ENCODE peak calls at places on chromosomes 2 and 18, in six cellular contexts. O is GM23248, M is stomach, A is colonic mucosa, B is neural progenitor cell, Q is body of pancreas. H is an unnamed sample. For H3K4me1, the result is how much of the 10 kb centered on the place peaks cover.

GRCh38 chr2:116952254-116952653 is 862.2 kb upstream of the DDX18 start:
- DNase-seq in O (no peak), M (no peak), A (peak), B (peak), Q (no peak), H (no peak)

GRCh38 chr18:9029131-9029530 is 73.4 kb upstream of the NDUFV2 start:
- DNase-seq in O (peak), M (no peak), A (no peak), B (no peak), Q (no peak), H (peak)

GRCh38 chr18:9965711-9966624 is 52.2 kb downstream of the VAPA start:
- DNase-seq in O (no peak), M (no peak), A (no peak), B (no peak), Q (no peak), H (no peak)

GRCh38 chr2:170377469-170378207 is 199.7 kb downstream of the MYO3B start:
- DNase-seq in O (peak), M (peak), A (peak), B (no peak), Q (no peak), H (no peak)

GRCh38 chr2:233303252-233303651 is 4.4 kb upstream of the SAG start:
- DNase-seq in O (no peak), M (no peak), A (no peak), B (no peak), Q (no peak), H (no peak)

GRCh38 chr18:79393626-79394401 is 1.9 kb upstream of the NFATC1 start:
- DNase-seq in O (peak), M (peak), A (peak), B (peak), Q (peak), H (peak)

GRCh38 chr2:118738524-118739308 is 108.7 kb downstream of the EN1 start:
- DNase-seq in O (peak), M (no peak), A (no peak), B (no peak), Q (peak), H (peak)

GRCh38 chr18:56563568-56563967 is 74.8 kb downstream of the TXNL1 start:
- DNase-seq in O (no peak), M (no peak), A (no peak), B (peak), Q (no peak), H (no peak)

GRCh38 chr18:43665239-43665788 is 388.0 kb upstream of the SYT4 start:
- DNase-seq in O (peak), M (no peak), A (no peak), B (no peak), Q (no peak), H (peak)

GRCh38 chr2:38030590-38031326 is 45.2 kb downstream of the CYP1B1 start:
- DNase-seq in O (no peak), M (no peak), A (no peak), B (no peak), Q (no peak), H (no peak)

GRCh38 chr2:240797500-240797895 is 22.5 kb downstream of the KIF1A start:
- DNase-seq in O (no peak), M (no peak), A (no peak), B (no peak), Q (no peak), H (no peak)

GRCh38 chr2:233074106-233074505 is 14.0 kb downstream of the INPP5D start:
- DNase-seq in O (no peak), M (peak), A (no peak), B (no peak), Q (no peak), H (no peak)

GRCh38 chr2:230869691-230870543 is 5.2 kb downstream of the ITM2C start:
- DNase-seq in O (no peak), M (peak), A (peak), B (no peak), Q (no peak), H (peak)
- H3K4me1 ChIP-seq in O (under half), M (half or more), A (half or more), B (half or more), Q (under half), H (under half)

DNA sequence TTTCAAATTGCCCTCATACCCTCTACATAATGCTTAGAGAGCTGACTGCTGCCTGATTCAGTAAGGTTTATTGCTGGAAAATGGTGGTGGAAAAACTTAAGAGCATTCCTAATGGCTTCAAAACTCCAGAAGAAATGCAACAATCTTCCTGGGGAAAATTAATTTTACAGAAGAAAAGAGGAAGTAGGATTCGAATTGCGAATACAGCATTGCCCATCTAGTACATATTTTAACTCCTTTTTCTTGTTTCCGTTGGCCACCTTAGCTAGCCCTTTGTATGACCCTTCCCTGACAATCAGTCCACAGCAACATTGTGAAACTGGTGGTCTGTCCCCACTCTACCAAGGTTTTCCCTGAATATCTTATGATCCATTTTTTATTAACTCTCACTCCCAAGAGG is 224.7 kb downstream of the MTX2 start:
- DNase-seq in O (no peak), M (no peak), A (no peak), B (no peak), Q (no peak), H (no peak)
- H3K4me3 ChIP-seq in O (no peak), M (no peak), A (no peak), B (no peak), Q (no peak), H (no peak)

DNA sequence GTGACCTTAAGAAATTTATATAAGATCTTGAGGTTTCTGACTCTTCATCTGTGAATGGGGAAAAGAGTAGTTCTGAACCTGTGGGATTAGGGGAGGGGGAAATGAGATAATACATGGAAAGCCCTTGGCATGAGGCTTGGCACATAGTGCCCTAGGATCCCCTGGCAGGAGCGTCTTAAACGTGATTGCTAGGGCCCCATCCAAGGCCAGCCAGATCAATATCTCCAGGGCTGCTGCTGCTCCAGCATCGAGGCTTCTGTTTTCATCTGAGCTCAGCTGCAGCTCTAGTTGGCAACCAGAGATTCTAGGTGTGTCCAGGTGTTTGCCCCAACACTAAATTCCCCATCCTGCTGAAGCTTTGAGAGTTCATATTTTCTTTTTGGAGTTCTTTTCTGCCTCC is 71.0 kb downstream of the IL1R2 start:
- DNase-seq in O (no peak), M (no peak), A (no peak), B (no peak), Q (no peak), H (no peak)
- H3K27ac ChIP-seq in O (peak), M (peak), A (peak), B (no peak), Q (peak), H (no peak)

DNA sequence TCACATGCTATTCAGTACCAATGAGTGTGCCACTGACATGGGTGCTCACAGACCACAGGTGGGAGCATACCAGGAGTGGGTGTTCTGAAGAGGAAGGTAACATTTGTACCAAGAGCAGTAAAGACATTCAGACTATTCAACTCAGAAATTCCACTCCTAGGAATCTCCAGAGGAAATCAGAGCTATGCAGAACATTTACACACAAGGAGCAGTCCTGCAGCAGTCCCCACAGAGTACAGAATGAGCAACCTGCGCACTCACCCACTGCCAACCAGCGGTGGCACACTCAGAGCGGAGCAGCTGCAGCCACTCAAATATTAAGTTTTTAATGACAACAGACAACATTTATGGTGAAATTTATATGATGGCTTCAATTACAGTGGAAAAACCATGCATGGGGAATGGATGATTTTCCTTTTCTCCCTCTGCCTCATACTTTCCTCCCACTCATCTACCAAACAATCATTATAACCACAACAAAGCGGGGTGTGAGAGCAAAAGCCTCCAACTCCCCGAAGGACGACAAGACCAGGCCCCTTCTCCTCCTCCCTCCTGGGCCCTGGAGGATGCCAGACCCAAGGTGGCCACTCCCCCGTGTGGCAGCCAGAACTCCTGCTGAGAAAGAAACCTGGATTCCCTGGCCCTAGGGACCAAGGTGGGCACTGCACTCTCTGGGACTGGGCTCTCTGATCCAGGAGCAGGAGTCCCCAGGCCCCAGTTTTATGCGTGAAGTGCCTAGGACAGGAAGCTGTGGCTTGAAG is 5.4 kb downstream of the HS6ST1 start:
- DNase-seq in O (peak), M (peak), A (peak), B (no peak), Q (peak), H (peak)
- H3K4me1 ChIP-seq in O (under half), M (half or more), A (under half), B (under half), Q (half or more), H (half or more)

GRCh38 chr2:186130678-186131511 is 355.2 kb upstream of the ZC3H15 start:
- DNase-seq in O (no peak), M (no peak), A (no peak), B (peak), Q (no peak), H (no peak)
- H3K4me3 ChIP-seq in O (no peak), M (no peak), A (no peak), B (no peak), Q (no peak), H (no peak)

DNA sequence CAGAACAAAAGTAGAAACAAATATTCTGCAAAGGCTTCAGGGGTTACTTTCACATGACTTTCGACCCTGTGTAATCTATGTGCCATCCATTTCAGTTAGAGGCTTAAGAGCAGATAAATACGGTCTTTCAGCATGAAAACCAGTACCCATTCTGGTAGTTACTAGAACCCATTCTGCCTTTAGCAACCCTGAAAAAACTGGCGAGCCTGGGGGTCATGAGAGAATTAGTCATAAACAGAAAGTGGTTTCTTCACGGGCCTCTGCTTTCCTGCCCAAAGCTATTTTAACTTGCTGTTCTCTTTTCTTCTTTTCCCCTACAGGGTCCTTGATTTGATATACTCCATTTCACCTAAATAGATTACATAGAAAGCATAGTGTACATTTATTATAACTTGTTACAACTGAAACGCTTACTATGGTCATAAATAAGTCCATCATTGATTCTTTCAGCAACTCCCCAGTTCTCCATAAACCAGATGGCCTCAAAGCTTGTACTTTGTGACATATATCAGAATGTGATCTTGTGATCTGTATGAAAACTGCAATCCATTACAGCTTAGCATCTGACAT is 48.3 kb downstream of the WDFY1 start:
- DNase-seq in O (peak), M (no peak), A (no peak), B (no peak), Q (no peak), H (no peak)
- H3K27ac ChIP-seq in O (peak), M (no peak), A (no peak), B (no peak), Q (no peak), H (no peak)

H was measured in SJSA1.